ENCODE peak calls at places on chromosomes 6 and 20, in eight cellular contexts. Z is cardiac fibroblast; N is CD8-positive, alpha-beta memory T cell; E is CD4-positive, alpha-beta T cell; R is epithelial cell of esophagus; B is HS-5; H is GM03348; T is uterus. Y is an unnamed sample.

GRCh38 chr20:35005463-35005961 is 49.8 kb downstream of the MYH7B start:
- DNase-seq in Z (no peak), N (no peak), E (no peak), R (no peak), B (no peak), H (no peak), T (peak), Y (no peak)

GRCh38 chr6:107121266-107121665 is 6.0 kb upstream of the BEND3 start:
- DNase-seq in Z (no peak), N (no peak), E (no peak), R (no peak), B (no peak), H (no peak), T (no peak), Y (no peak)

GRCh38 chr20:19940945-19941590 is 76.1 kb upstream of the NAA20 start:
- DNase-seq in Z (no peak), N (no peak), E (no peak), R (no peak), B (no peak), H (no peak), T (no peak), Y (no peak)

GRCh38 chr6:83138758-83139157 is 54.3 kb downstream of the PGM3 start:
- DNase-seq in Z (no peak), N (no peak), E (no peak), R (peak), B (no peak), H (no peak), T (no peak), Y (no peak)

GRCh38 chr6:34154668-34155447 is 9.0 kb upstream of the GRM4 start:
- DNase-seq in Z (peak), N (peak), E (peak), R (peak), B (no peak), H (peak), T (peak), Y (no peak)

GRCh38 chr6:165636415-165637048 is 26.5 kb downstream of the PDE10A start:
- DNase-seq in Z (peak), N (no peak), E (no peak), R (no peak), B (no peak), H (peak), T (no peak), Y (no peak)

GRCh38 chr6:131213501-131213990 is 78.3 kb downstream of the AKAP7 start:
- DNase-seq in Z (peak), N (no peak), E (no peak), R (no peak), B (no peak), H (peak), T (no peak), Y (no peak)

GRCh38 chr6:49787176-49787575 is at the start of gene PGK2:
- DNase-seq in Z (no peak), N (no peak), E (no peak), R (no peak), B (no peak), H (no peak), T (no peak), Y (no peak)

GRCh38 chr6:155404937-155405336 is 50.7 kb downstream of the NOX3 start:
- DNase-seq in Z (no peak), N (no peak), E (no peak), R (no peak), B (no peak), H (no peak), T (no peak), Y (no peak)

GRCh38 chr6:37673436-37673835 is 24.2 kb downstream of the MDGA1 start:
- DNase-seq in Z (no peak), N (no peak), E (no peak), R (no peak), B (no peak), H (no peak), T (no peak), Y (no peak)

GRCh38 chr6:170286246-170286933 is 4.5 kb downstream of the DLL1 start:
- DNase-seq in Z (peak), N (no peak), E (no peak), R (no peak), B (no peak), H (no peak), T (no peak), Y (no peak)

GRCh38 chr6:53888931-53889330 is 94.1 kb downstream of the LRRC1 start:
- DNase-seq in Z (no peak), N (no peak), E (no peak), R (no peak), B (peak), H (no peak), T (no peak), Y (no peak)

GRCh38 chr6:36666726-36667591 is 11.6 kb upstream of the CDKN1A start:
- DNase-seq in Z (peak), N (no peak), E (no peak), R (peak), B (no peak), H (peak), T (peak), Y (peak)

GRCh38 chr6:136083540-136083939 is 166.6 kb downstream of the MTFR2 start:
- DNase-seq in Z (no peak), N (no peak), E (no peak), R (no peak), B (no peak), H (no peak), T (no peak), Y (no peak)

GRCh38 chr20:19947611-19948264 is 69.4 kb upstream of the NAA20 start:
- DNase-seq in Z (peak), N (no peak), E (no peak), R (peak), B (peak), H (no peak), T (no peak), Y (no peak)

GRCh38 chr20:32523613-32524218 is 61.4 kb downstream of the NOL4L start:
- DNase-seq in Z (no peak), N (no peak), E (no peak), R (no peak), B (no peak), H (no peak), T (no peak), Y (no peak)

GRCh38 chr6:2008383-2008976 is 236.9 kb downstream of the GMDS start:
- DNase-seq in Z (no peak), N (no peak), E (no peak), R (peak), B (no peak), H (no peak), T (no peak), Y (no peak)

GRCh38 chr20:45821942-45822341 is 5.2 kb downstream of the TNNC2 start:
- DNase-seq in Z (no peak), N (no peak), E (no peak), R (no peak), B (no peak), H (no peak), T (no peak), Y (no peak)

GRCh38 chr20:38855356-38855755 is 49.9 kb downstream of the PPP1R16B start:
- DNase-seq in Z (peak), N (no peak), E (no peak), R (no peak), B (peak), H (peak), T (no peak), Y (no peak)

GRCh38 chr20:969868-970267 is 32.2 kb downstream of the RSPO4 start:
- DNase-seq in Z (no peak), N (no peak), E (no peak), R (no peak), B (no peak), H (no peak), T (no peak), Y (no peak)

GRCh38 chr20:50221501-50222323 is 31.1 kb downstream of the CEBPB start:
- DNase-seq in Z (peak), N (no peak), E (no peak), R (peak), B (peak), H (peak), T (no peak), Y (no peak)

GRCh38 chr6:53335224-53335994 is 13.3 kb downstream of the ELOVL5 start:
- DNase-seq in Z (no peak), N (peak), E (peak), R (peak), B (no peak), H (no peak), T (no peak), Y (no peak)

GRCh38 chr6:155415953-155416352 is 39.7 kb downstream of the NOX3 start:
- DNase-seq in Z (no peak), N (no peak), E (no peak), R (no peak), B (no peak), H (no peak), T (no peak), Y (no peak)

GRCh38 chr6:126625019-126625418 is 285.1 kb downstream of the CENPW start:
- DNase-seq in Z (peak), N (no peak), E (no peak), R (peak), B (no peak), H (peak), T (no peak), Y (no peak)

GRCh38 chr6:44630125-44631028 is 242.9 kb downstream of the CDC5L start:
- DNase-seq in Z (peak), N (no peak), E (no peak), R (peak), B (no peak), H (peak), T (no peak), Y (no peak)

GRCh38 chr6:38517005-38517404 is 122.7 kb downstream of the BTBD9 start:
- DNase-seq in Z (no peak), N (no peak), E (no peak), R (peak), B (no peak), H (no peak), T (no peak), Y (no peak)

GRCh38 chr6:150902142-150902800 is 36.8 kb downstream of the MTHFD1L start:
- DNase-seq in Z (no peak), N (no peak), E (no peak), R (no peak), B (no peak), H (peak), T (no peak), Y (no peak)

GRCh38 chr6:87155920-87156600 is 695 bp downstream of the ZNF292 start:
- DNase-seq in Z (peak), N (peak), E (peak), R (peak), B (no peak), H (peak), T (peak), Y (no peak)

GRCh38 chr20:33630507-33630906 is 31.6 kb upstream of the C20orf144 start:
- DNase-seq in Z (peak), N (no peak), E (no peak), R (no peak), B (no peak), H (no peak), T (no peak), Y (no peak)